ENCODE peak calls at places on chromosome 4, in six cellular contexts. I, P, H, B, G and M are unnamed samples.

GRCh38 chr4:101919373-101919977 is 128.9 kb downstream of the BANK1 start:
- DNase-seq in P (no peak), B (no peak), G (no peak), I (no peak), H (no peak), M (no peak)

GRCh38 chr4:85720736-85721135 is 245.8 kb downstream of the ARHGAP24 start:
- DNase-seq in B (no peak), P (no peak), I (no peak), G (no peak), H (no peak), M (no peak)

GRCh38 chr4:90357117-90357710 is 230.0 kb downstream of the CCSER1 start:
- DNase-seq in G (no peak), H (no peak), B (no peak), I (no peak), P (no peak), M (no peak)

GRCh38 chr4:6069845-6070709 is 51.8 kb upstream of the C4orf50 start:
- DNase-seq in I (no peak), B (no peak), G (no peak), P (peak), H (no peak), M (no peak)

GRCh38 chr4:168449740-168450442 is 30.4 kb downstream of the DDX60L start:
- DNase-seq in G (peak), B (no peak), P (no peak), H (no peak), I (no peak), M (no peak)

GRCh38 chr4:94181815-94182214 is 25.9 kb upstream of the SMARCAD1 start:
- DNase-seq in P (no peak), I (no peak), H (no peak), G (no peak), B (no peak), M (no peak)

GRCh38 chr4:15488658-15489470 is 19.2 kb downstream of the CC2D2A start:
- DNase-seq in G (no peak), H (no peak), P (no peak), I (no peak), B (no peak), M (no peak)

GRCh38 chr4:145828802-145829485 is 109.7 kb downstream of the ZNF827 start:
- DNase-seq in B (no peak), I (no peak), P (no peak), G (peak), H (no peak), M (no peak)

GRCh38 chr4:152500798-152501434 is 35.0 kb downstream of the FBXW7 start:
- DNase-seq in I (peak), H (peak), B (peak), G (peak), P (no peak), M (no peak)

GRCh38 chr4:139692300-139693012 is 26.8 kb downstream of the MGST2 start:
- DNase-seq in H (no peak), B (peak), I (peak), P (no peak), G (no peak), M (peak)

GRCh38 chr4:16524911-16525574 is 298.8 kb upstream of the TAPT1 start:
- DNase-seq in I (no peak), G (no peak), P (no peak), B (no peak), H (no peak), M (no peak)

GRCh38 chr4:102169345-102169744 is 175.9 kb downstream of the SLC39A8 start:
- DNase-seq in G (no peak), P (no peak), I (peak), B (peak), H (peak), M (peak)

GRCh38 chr4:10611673-10612072 is 72.9 kb downstream of the CLNK start:
- DNase-seq in I (no peak), H (no peak), G (no peak), P (no peak), B (peak), M (no peak)

GRCh38 chr4:80058740-80059139 is 14.3 kb downstream of the ANTXR2 start:
- DNase-seq in B (no peak), P (no peak), I (no peak), G (peak), H (no peak), M (no peak)

GRCh38 chr4:38757945-38758344 is 24.8 kb downstream of the TLR10 start:
- DNase-seq in I (peak), P (no peak), H (no peak), G (peak), B (no peak), M (no peak)

GRCh38 chr4:24930136-24930535 is 17.3 kb upstream of the CCDC149 start:
- DNase-seq in B (no peak), H (no peak), G (no peak), I (no peak), P (no peak), M (no peak)

GRCh38 chr4:88600129-88600849 is 8.0 kb downstream of the HERC3 start:
- DNase-seq in G (no peak), B (no peak), I (no peak), P (no peak), H (no peak), M (no peak)